ENCODE peak calls at places on chromosomes 1 and 21, in nine cellular contexts. One of them, this sample, is unnamed.

GRCh38 chr1:115457295-115457694 is 119.2 kb upstream of the NGF start:
- DNase-seq in neuronal stem cell: no peak
- DNase-seq in nephron progenitor cell: no peak
- DNase-seq in NCI-H146: peak
- DNase-seq in suprapubic skin: no peak
- DNase-seq in epithelial cell of esophagus: no peak
- DNase-seq in glomerular endothelial cell: no peak
- DNase-seq in IMR-90: no peak
- DNase-seq in heart left ventricle: no peak
- DNase-seq in this sample: no peak

GRCh38 chr1:30748699-30749401 is 8.7 kb downstream of the LAPTM5 start:
- DNase-seq in glomerular endothelial cell: no peak
- DNase-seq in IMR-90: no peak
- DNase-seq in heart left ventricle: no peak
- DNase-seq in neuronal stem cell: no peak
- DNase-seq in suprapubic skin: no peak
- DNase-seq in epithelial cell of esophagus: peak
- DNase-seq in nephron progenitor cell: no peak
- DNase-seq in NCI-H146: no peak
- DNase-seq in this sample: no peak

GRCh38 chr1:39825432-39825941 is 36.8 kb upstream of the BMP8B start:
- DNase-seq in NCI-H146: peak
- DNase-seq in nephron progenitor cell: no peak
- DNase-seq in glomerular endothelial cell: no peak
- DNase-seq in IMR-90: no peak
- DNase-seq in heart left ventricle: no peak
- DNase-seq in epithelial cell of esophagus: no peak
- DNase-seq in suprapubic skin: no peak
- DNase-seq in neuronal stem cell: no peak
- DNase-seq in this sample: no peak

GRCh38 chr21:16071082-16071481 is 341.3 kb downstream of the USP25 start:
- DNase-seq in suprapubic skin: peak
- DNase-seq in IMR-90: no peak
- DNase-seq in glomerular endothelial cell: no peak
- DNase-seq in neuronal stem cell: no peak
- DNase-seq in nephron progenitor cell: no peak
- DNase-seq in NCI-H146: no peak
- DNase-seq in epithelial cell of esophagus: no peak
- DNase-seq in heart left ventricle: peak
- DNase-seq in this sample: no peak

GRCh38 chr1:30419246-30419720 is 304.1 kb downstream of the MATN1 start:
- DNase-seq in glomerular endothelial cell: no peak
- DNase-seq in nephron progenitor cell: no peak
- DNase-seq in NCI-H146: no peak
- DNase-seq in epithelial cell of esophagus: no peak
- DNase-seq in heart left ventricle: no peak
- DNase-seq in IMR-90: no peak
- DNase-seq in neuronal stem cell: no peak
- DNase-seq in suprapubic skin: peak
- DNase-seq in this sample: no peak

GRCh38 chr1:6544831-6545230 is 9.5 kb downstream of the NOL9 start:
- DNase-seq in neuronal stem cell: no peak
- DNase-seq in heart left ventricle: no peak
- DNase-seq in IMR-90: peak
- DNase-seq in suprapubic skin: no peak
- DNase-seq in glomerular endothelial cell: peak
- DNase-seq in epithelial cell of esophagus: peak
- DNase-seq in NCI-H146: no peak
- DNase-seq in nephron progenitor cell: no peak
- DNase-seq in this sample: no peak

GRCh38 chr1:9202240-9202870 is 32.2 kb upstream of the H6PD start:
- DNase-seq in nephron progenitor cell: no peak
- DNase-seq in epithelial cell of esophagus: no peak
- DNase-seq in suprapubic skin: no peak
- DNase-seq in glomerular endothelial cell: no peak
- DNase-seq in NCI-H146: no peak
- DNase-seq in heart left ventricle: no peak
- DNase-seq in neuronal stem cell: no peak
- DNase-seq in IMR-90: no peak
- DNase-seq in this sample: no peak

GRCh38 chr1:159855709-159856108 is 6.7 kb downstream of the VSIG8 start:
- DNase-seq in neuronal stem cell: no peak
- DNase-seq in suprapubic skin: no peak
- DNase-seq in nephron progenitor cell: no peak
- DNase-seq in IMR-90: no peak
- DNase-seq in heart left ventricle: no peak
- DNase-seq in epithelial cell of esophagus: no peak
- DNase-seq in NCI-H146: no peak
- DNase-seq in glomerular endothelial cell: no peak
- DNase-seq in this sample: no peak

GRCh38 chr21:42471206-42471605 is 24.8 kb downstream of the RSPH1 start:
- DNase-seq in heart left ventricle: no peak
- DNase-seq in IMR-90: no peak
- DNase-seq in NCI-H146: no peak
- DNase-seq in glomerular endothelial cell: no peak
- DNase-seq in epithelial cell of esophagus: no peak
- DNase-seq in neuronal stem cell: no peak
- DNase-seq in nephron progenitor cell: no peak
- DNase-seq in suprapubic skin: peak
- DNase-seq in this sample: no peak

GRCh38 chr1:89790592-89790991 is 30.2 kb upstream of the LRRC8D start:
- DNase-seq in glomerular endothelial cell: no peak
- DNase-seq in neuronal stem cell: no peak
- DNase-seq in IMR-90: no peak
- DNase-seq in nephron progenitor cell: no peak
- DNase-seq in heart left ventricle: no peak
- DNase-seq in epithelial cell of esophagus: no peak
- DNase-seq in suprapubic skin: no peak
- DNase-seq in NCI-H146: no peak
- DNase-seq in this sample: no peak

GRCh38 chr1:185672719-185673360 is 61.4 kb upstream of the HMCN1 start:
- DNase-seq in nephron progenitor cell: no peak
- DNase-seq in neuronal stem cell: no peak
- DNase-seq in glomerular endothelial cell: no peak
- DNase-seq in epithelial cell of esophagus: no peak
- DNase-seq in NCI-H146: no peak
- DNase-seq in suprapubic skin: no peak
- DNase-seq in heart left ventricle: no peak
- DNase-seq in IMR-90: no peak
- DNase-seq in this sample: no peak

GRCh38 chr1:212413902-212414327 is 771 bp downstream of the PACC1 start:
- DNase-seq in heart left ventricle: no peak
- DNase-seq in neuronal stem cell: no peak
- DNase-seq in suprapubic skin: no peak
- DNase-seq in nephron progenitor cell: peak
- DNase-seq in IMR-90: peak
- DNase-seq in NCI-H146: no peak
- DNase-seq in epithelial cell of esophagus: peak
- DNase-seq in glomerular endothelial cell: no peak
- DNase-seq in this sample: no peak

GRCh38 chr1:246907472-246907871 is 24.3 kb downstream of the AHCTF1 start:
- DNase-seq in epithelial cell of esophagus: peak
- DNase-seq in NCI-H146: peak
- DNase-seq in heart left ventricle: no peak
- DNase-seq in glomerular endothelial cell: peak
- DNase-seq in neuronal stem cell: no peak
- DNase-seq in nephron progenitor cell: no peak
- DNase-seq in suprapubic skin: no peak
- DNase-seq in IMR-90: peak
- DNase-seq in this sample: no peak

GRCh38 chr1:200483491-200484143 is 73.8 kb upstream of the ZNF281 start:
- DNase-seq in NCI-H146: no peak
- DNase-seq in nephron progenitor cell: no peak
- DNase-seq in suprapubic skin: no peak
- DNase-seq in neuronal stem cell: no peak
- DNase-seq in glomerular endothelial cell: peak
- DNase-seq in epithelial cell of esophagus: peak
- DNase-seq in heart left ventricle: no peak
- DNase-seq in IMR-90: peak
- DNase-seq in this sample: peak

GRCh38 chr1:28935293-28935692 is 20.9 kb downstream of the EPB41 start:
- DNase-seq in glomerular endothelial cell: no peak
- DNase-seq in IMR-90: no peak
- DNase-seq in heart left ventricle: no peak
- DNase-seq in nephron progenitor cell: no peak
- DNase-seq in epithelial cell of esophagus: no peak
- DNase-seq in NCI-H146: no peak
- DNase-seq in neuronal stem cell: no peak
- DNase-seq in suprapubic skin: no peak
- DNase-seq in this sample: no peak

GRCh38 chr1:7595338-7595737 is 175.8 kb upstream of the VAMP3 start:
- DNase-seq in glomerular endothelial cell: no peak
- DNase-seq in epithelial cell of esophagus: no peak
- DNase-seq in NCI-H146: no peak
- DNase-seq in heart left ventricle: no peak
- DNase-seq in suprapubic skin: peak
- DNase-seq in nephron progenitor cell: peak
- DNase-seq in IMR-90: no peak
- DNase-seq in neuronal stem cell: no peak
- DNase-seq in this sample: no peak

GRCh38 chr1:223349241-223349640 is 14.7 kb downstream of the SUSD4 start:
- DNase-seq in suprapubic skin: no peak
- DNase-seq in neuronal stem cell: no peak
- DNase-seq in epithelial cell of esophagus: no peak
- DNase-seq in nephron progenitor cell: no peak
- DNase-seq in IMR-90: no peak
- DNase-seq in NCI-H146: no peak
- DNase-seq in heart left ventricle: no peak
- DNase-seq in glomerular endothelial cell: no peak
- DNase-seq in this sample: no peak

GRCh38 chr1:29238601-29238964 is 2.3 kb downstream of the PTPRU start:
- DNase-seq in heart left ventricle: no peak
- DNase-seq in IMR-90: no peak
- DNase-seq in epithelial cell of esophagus: peak
- DNase-seq in nephron progenitor cell: no peak
- DNase-seq in suprapubic skin: no peak
- DNase-seq in glomerular endothelial cell: no peak
- DNase-seq in NCI-H146: no peak
- DNase-seq in neuronal stem cell: no peak
- DNase-seq in this sample: no peak

GRCh38 chr1:243499711-243500110 is 243.9 kb downstream of the SDCCAG8 start:
- DNase-seq in neuronal stem cell: no peak
- DNase-seq in IMR-90: no peak
- DNase-seq in nephron progenitor cell: no peak
- DNase-seq in epithelial cell of esophagus: no peak
- DNase-seq in glomerular endothelial cell: no peak
- DNase-seq in heart left ventricle: no peak
- DNase-seq in suprapubic skin: no peak
- DNase-seq in NCI-H146: no peak
- DNase-seq in this sample: no peak

GRCh38 chr21:32994305-32994704 is 31.4 kb upstream of the OLIG2 start:
- DNase-seq in suprapubic skin: no peak
- DNase-seq in neuronal stem cell: no peak
- DNase-seq in glomerular endothelial cell: peak
- DNase-seq in NCI-H146: no peak
- DNase-seq in nephron progenitor cell: no peak
- DNase-seq in IMR-90: peak
- DNase-seq in epithelial cell of esophagus: peak
- DNase-seq in heart left ventricle: no peak
- DNase-seq in this sample: no peak

GRCh38 chr1:226814751-226815496 is 55.5 kb upstream of the PSEN2 start:
- DNase-seq in neuronal stem cell: no peak
- DNase-seq in nephron progenitor cell: no peak
- DNase-seq in IMR-90: peak
- DNase-seq in epithelial cell of esophagus: peak
- DNase-seq in NCI-H146: peak
- DNase-seq in suprapubic skin: peak
- DNase-seq in heart left ventricle: peak
- DNase-seq in glomerular endothelial cell: peak
- DNase-seq in this sample: peak

GRCh38 chr1:231512147-231512698 is 16.2 kb upstream of the TSNAX start:
- DNase-seq in epithelial cell of esophagus: peak
- DNase-seq in heart left ventricle: no peak
- DNase-seq in neuronal stem cell: no peak
- DNase-seq in glomerular endothelial cell: no peak
- DNase-seq in IMR-90: peak
- DNase-seq in NCI-H146: no peak
- DNase-seq in nephron progenitor cell: no peak
- DNase-seq in suprapubic skin: no peak
- DNase-seq in this sample: peak

GRCh38 chr1:61184035-61184713 is 101.8 kb downstream of the NFIA start:
- DNase-seq in epithelial cell of esophagus: peak
- DNase-seq in suprapubic skin: peak
- DNase-seq in nephron progenitor cell: no peak
- DNase-seq in neuronal stem cell: no peak
- DNase-seq in NCI-H146: no peak
- DNase-seq in heart left ventricle: peak
- DNase-seq in glomerular endothelial cell: peak
- DNase-seq in IMR-90: peak
- DNase-seq in this sample: no peak